ENCODE peak calls at places on chromosomes 2 and 18, in five cellular contexts. One of them, this sample, is unnamed.

GRCh38 chr18:59621027-59621426 is 76.2 kb downstream of the CCBE1 start:
- DNase-seq in mesendoderm: no peak
- DNase-seq in mesenchymal stem cell: no peak
- DNase-seq in H9: no peak
- DNase-seq in neuronal stem cell: no peak
- DNase-seq in this sample: peak; percentile 61

GRCh38 chr2:153601812-153602211 is 123.2 kb upstream of the RPRM start:
- DNase-seq in H9: no peak
- DNase-seq in mesendoderm: no peak
- DNase-seq in neuronal stem cell: no peak
- DNase-seq in mesenchymal stem cell: no peak
- DNase-seq in this sample: no peak

GRCh38 chr2:149767516-149767974 is 180.0 kb upstream of the MMADHC start:
- DNase-seq in neuronal stem cell: no peak
- DNase-seq in mesendoderm: peak; percentile 16
- DNase-seq in mesenchymal stem cell: peak; percentile 70
- DNase-seq in H9: no peak
- DNase-seq in this sample: peak; percentile 59

GRCh38 chr2:192146069-192147006 is 48.4 kb downstream of the TMEFF2 start:
- DNase-seq in mesendoderm: peak; percentile 26
- DNase-seq in neuronal stem cell: no peak
- DNase-seq in H9: no peak
- DNase-seq in mesenchymal stem cell: peak; percentile 65
- DNase-seq in this sample: peak; percentile 81

GRCh38 chr18:30034818-30035217 is 1007.7 kb downstream of the DSC3 start:
- DNase-seq in H9: no peak
- DNase-seq in mesendoderm: no peak
- DNase-seq in mesenchymal stem cell: no peak
- DNase-seq in neuronal stem cell: no peak
- DNase-seq in this sample: no peak

GRCh38 chr2:898319-898718 is 52.3 kb upstream of the SNTG2 start:
- DNase-seq in mesenchymal stem cell: no peak
- DNase-seq in neuronal stem cell: no peak
- DNase-seq in H9: peak; percentile 75
- DNase-seq in mesendoderm: peak; percentile 84
- DNase-seq in this sample: no peak

GRCh38 chr2:38233231-38233983 is 143.7 kb downstream of the ATL2 start:
- DNase-seq in mesendoderm: peak; percentile 65
- DNase-seq in mesenchymal stem cell: peak; percentile 48
- DNase-seq in neuronal stem cell: no peak
- DNase-seq in H9: no peak
- DNase-seq in this sample: peak; percentile 31

GRCh38 chr2:173831312-173832229 is 133.6 kb downstream of the SP3 start:
- DNase-seq in H9: no peak
- DNase-seq in mesenchymal stem cell: peak; percentile 87
- DNase-seq in mesendoderm: peak; percentile 4
- DNase-seq in neuronal stem cell: peak; percentile 14
- DNase-seq in this sample: peak; percentile 68

GRCh38 chr2:10301946-10302478 is 692 bp upstream of the HPCAL1 start:
- DNase-seq in mesendoderm: no peak
- DNase-seq in neuronal stem cell: no peak
- DNase-seq in H9: peak; percentile 30
- DNase-seq in mesenchymal stem cell: no peak
- DNase-seq in this sample: no peak

GRCh38 chr18:77058186-77058847 is 74.3 kb downstream of the MBP start:
- DNase-seq in mesenchymal stem cell: no peak
- DNase-seq in H9: no peak
- DNase-seq in neuronal stem cell: no peak
- DNase-seq in mesendoderm: no peak
- DNase-seq in this sample: no peak

GRCh38 chr2:96438589-96438988 is 66.6 kb downstream of the NEURL3 start:
- DNase-seq in H9: no peak
- DNase-seq in mesenchymal stem cell: no peak
- DNase-seq in mesendoderm: no peak
- DNase-seq in neuronal stem cell: no peak
- DNase-seq in this sample: no peak

GRCh38 chr18:56302161-56302560 is 336.2 kb downstream of the TXNL1 start:
- DNase-seq in H9: no peak
- DNase-seq in mesendoderm: no peak
- DNase-seq in neuronal stem cell: no peak
- DNase-seq in mesenchymal stem cell: no peak
- DNase-seq in this sample: no peak

GRCh38 chr18:76827205-76827885 is 5.0 kb downstream of the ZNF236 start:
- DNase-seq in mesenchymal stem cell: peak; percentile 19
- DNase-seq in mesendoderm: no peak
- DNase-seq in H9: no peak
- DNase-seq in neuronal stem cell: no peak
- DNase-seq in this sample: peak; percentile 49

GRCh38 chr2:128304715-128305554 is 13.7 kb downstream of the HS6ST1 start:
- DNase-seq in neuronal stem cell: no peak
- DNase-seq in mesendoderm: peak; percentile 71
- DNase-seq in mesenchymal stem cell: peak; percentile 97
- DNase-seq in H9: peak; percentile 68
- DNase-seq in this sample: peak; percentile 98

GRCh38 chr2:169091761-169092523 is 22.6 kb downstream of the DHRS9 start:
- DNase-seq in H9: no peak
- DNase-seq in mesenchymal stem cell: peak; percentile 28
- DNase-seq in neuronal stem cell: no peak
- DNase-seq in mesendoderm: no peak
- DNase-seq in this sample: peak; percentile 15

GRCh38 chr2:74462786-74463105 is 2.4 kb downstream of the MOGS start:
- DNase-seq in neuronal stem cell: no peak
- DNase-seq in mesendoderm: no peak
- DNase-seq in mesenchymal stem cell: no peak
- DNase-seq in H9: no peak
- DNase-seq in this sample: no peak

GRCh38 chr2:74459377-74460118 is 1.3 kb downstream of the WBP1 start:
- DNase-seq in mesenchymal stem cell: no peak
- DNase-seq in neuronal stem cell: no peak
- DNase-seq in H9: no peak
- DNase-seq in mesendoderm: no peak
- DNase-seq in this sample: no peak

GRCh38 chr2:74462054-74462785 is 3.0 kb downstream of the MOGS start:
- DNase-seq in H9: no peak
- DNase-seq in neuronal stem cell: no peak
- DNase-seq in mesenchymal stem cell: no peak
- DNase-seq in mesendoderm: no peak
- DNase-seq in this sample: no peak

GRCh38 chr2:74461187-74462053 is 3.2 kb downstream of the WBP1 start:
- DNase-seq in neuronal stem cell: no peak
- DNase-seq in mesendoderm: peak; percentile 70
- DNase-seq in H9: peak; percentile 71
- DNase-seq in mesenchymal stem cell: no peak
- DNase-seq in this sample: no peak

DNA sequence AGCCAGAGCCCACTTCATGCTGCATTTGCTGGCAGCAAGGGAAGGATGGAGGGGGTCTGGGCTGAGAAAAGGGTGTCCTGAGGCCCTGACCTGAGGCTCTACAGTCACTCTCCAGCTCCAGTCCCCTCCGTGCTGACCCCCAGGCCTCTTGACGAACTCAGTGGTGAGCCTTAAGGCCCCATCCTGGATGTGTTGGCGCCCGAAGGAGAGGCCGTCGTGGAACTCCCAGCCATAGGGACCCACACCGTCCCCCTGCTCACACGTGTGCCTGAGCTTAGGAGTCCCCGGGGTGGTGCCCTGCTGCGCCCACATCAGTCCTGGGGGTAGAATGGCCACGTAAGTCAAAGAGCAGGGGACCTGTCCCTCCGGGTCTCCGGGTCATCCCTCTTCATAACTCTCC is 776 bp downstream of the MOGS start:
- DNase-seq in H9: no peak
- DNase-seq in mesenchymal stem cell: no peak
- DNase-seq in mesendoderm: no peak
- DNase-seq in neuronal stem cell: no peak
- DNase-seq in this sample: no peak
- H3K23ac ChIP-seq in H9: no peak overlapping the region
- H3K23ac ChIP-seq in mesenchymal stem cell: peak overlapping the region; percentile 20
- H3K23ac ChIP-seq in mesendoderm: peak overlapping the region; percentile 94
- H3K23ac ChIP-seq in neuronal stem cell: no peak overlapping the region
- H3K23ac ChIP-seq in this sample: peak overlapping the region; percentile 94

GRCh38 chr2:109689973-109690372 is 75.8 kb downstream of the SOWAHC start:
- DNase-seq in mesenchymal stem cell: no peak
- DNase-seq in mesendoderm: no peak
- DNase-seq in neuronal stem cell: no peak
- DNase-seq in H9: no peak
- DNase-seq in this sample: no peak
- H3K23ac ChIP-seq in mesenchymal stem cell: no peak overlapping the region
- H3K23ac ChIP-seq in mesendoderm: no peak overlapping the region
- H3K23ac ChIP-seq in neuronal stem cell: no peak overlapping the region
- H3K23ac ChIP-seq in H9: no peak overlapping the region
- H3K23ac ChIP-seq in this sample: no peak overlapping the region

GRCh38 chr18:23578891-23579653 is 7.2 kb downstream of the NPC1 start:
- DNase-seq in neuronal stem cell: no peak
- DNase-seq in mesendoderm: no peak
- DNase-seq in H9: no peak
- DNase-seq in mesenchymal stem cell: peak; percentile 75
- DNase-seq in this sample: peak; percentile 49
- H3K23ac ChIP-seq in neuronal stem cell: no peak overlapping the region
- H3K23ac ChIP-seq in mesendoderm: no peak overlapping the region
- H3K23ac ChIP-seq in H9: no peak overlapping the region
- H3K23ac ChIP-seq in mesenchymal stem cell: no peak overlapping the region
- H3K23ac ChIP-seq in this sample: no peak overlapping the region

GRCh38 chr2:68441179-68441993 is 25.7 kb downstream of the FBXO48 start:
- DNase-seq in mesendoderm: peak; percentile 93
- DNase-seq in neuronal stem cell: peak; percentile 80
- DNase-seq in mesenchymal stem cell: peak; percentile 87
- DNase-seq in H9: peak; percentile 82
- DNase-seq in this sample: peak; percentile 85
- H3K23ac ChIP-seq in mesendoderm: no peak overlapping the region
- H3K23ac ChIP-seq in neuronal stem cell: no peak overlapping the region
- H3K23ac ChIP-seq in mesenchymal stem cell: no peak overlapping the region
- H3K23ac ChIP-seq in H9: no peak overlapping the region
- H3K23ac ChIP-seq in this sample: no peak overlapping the region

GRCh38 chr2:43906448-43907122 is 67.8 kb downstream of the ABCG8 start:
- DNase-seq in mesendoderm: no peak
- DNase-seq in H9: no peak
- DNase-seq in neuronal stem cell: no peak
- DNase-seq in mesenchymal stem cell: no peak
- DNase-seq in this sample: no peak
- H3K23ac ChIP-seq in mesendoderm: no peak overlapping the region
- H3K23ac ChIP-seq in H9: no peak overlapping the region
- H3K23ac ChIP-seq in neuronal stem cell: no peak overlapping the region
- H3K23ac ChIP-seq in mesenchymal stem cell: no peak overlapping the region
- H3K23ac ChIP-seq in this sample: no peak overlapping the region

This sample was measured in IMR-90.